ENCODE peak calls at places on chromosome 1, in four cellular contexts. N, I, B and L are unnamed samples.

GRCh38 chr1:53112271-53112774 is 30.1 kb downstream of the SLC1A7 start:
- DNase-seq in B (peak), N (no peak), I (peak), L (no peak)

GRCh38 chr1:85347908-85348307 is 71.5 kb upstream of the BCL10 start:
- DNase-seq in B (no peak), I (no peak), N (no peak), L (no peak)

GRCh38 chr1:9872430-9873165 is 37.5 kb downstream of the CTNNBIP1 start:
- DNase-seq in N (no peak), B (no peak), I (no peak), L (no peak)

GRCh38 chr1:228555074-228555989 is 68.2 kb downstream of the RNF187 start:
- DNase-seq in N (no peak), I (peak), B (peak), L (peak)

GRCh38 chr1:77948841-77949424 is 29.9 kb downstream of the FUBP1 start:
- DNase-seq in N (no peak), B (peak), I (peak), L (peak)

GRCh38 chr1:85578321-85579295 is 2.0 kb upstream of the CCN1 start:
- DNase-seq in B (peak), N (no peak), I (peak), L (no peak)

GRCh38 chr1:229641306-229641705 is 15.3 kb downstream of the URB2 start:
- DNase-seq in B (no peak), N (no peak), I (no peak), L (no peak)

GRCh38 chr1:8329439-8329838 is 11.5 kb downstream of the SLC45A1 start:
- DNase-seq in B (no peak), N (no peak), I (no peak), L (no peak)

GRCh38 chr1:40870135-40870728 is 8.1 kb upstream of the CITED4 start:
- DNase-seq in N (no peak), B (no peak), I (no peak), L (no peak)

GRCh38 chr1:110412576-110412975 is 5.1 kb upstream of the LAMTOR5 start:
- DNase-seq in B (peak), I (peak), N (peak), L (peak)
- TF ChIP-seq MYC in B (no peak), I (no peak), N (peak), L (no peak)

DNA sequence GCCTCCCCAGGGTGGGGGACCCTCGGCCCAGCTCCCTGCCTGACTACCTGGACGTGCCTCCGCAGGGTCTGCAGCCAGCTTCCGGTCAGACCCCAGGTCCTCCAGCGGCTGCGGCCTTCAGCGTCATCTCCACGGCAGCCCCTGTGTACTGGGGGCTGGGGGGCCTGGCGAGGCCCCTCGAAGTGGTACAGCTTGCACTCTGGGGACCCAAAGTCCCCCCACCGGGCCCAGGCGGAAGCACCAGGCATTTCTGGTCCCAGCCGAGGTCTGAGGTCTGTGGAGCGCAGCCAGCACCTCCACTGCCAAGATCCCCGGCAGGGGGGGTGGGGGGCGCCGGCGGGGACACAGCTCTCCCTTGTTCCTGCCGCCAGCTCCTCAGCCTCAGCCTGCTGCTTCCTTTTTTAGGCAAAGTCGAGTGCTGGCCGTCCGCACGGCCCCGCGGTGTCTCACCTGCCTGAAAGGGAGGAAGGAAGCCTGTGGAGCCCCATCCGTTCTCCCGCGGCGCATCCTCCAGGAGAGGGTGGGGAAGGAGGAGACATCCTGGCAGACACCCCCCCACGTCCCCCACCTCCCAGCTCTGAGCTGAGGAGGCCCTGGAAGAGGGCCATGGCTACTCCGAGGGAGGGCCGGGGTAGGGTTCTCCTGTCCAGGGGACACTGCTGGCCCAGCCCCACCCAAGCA is 1.2 kb upstream of the VWA1 start:
- DNase-seq in I (no peak), N (peak), B (peak), L (no peak)
- TF ChIP-seq MYC in I (no peak), N (no peak), B (no peak), L (no peak)

GRCh38 chr1:193325771-193326170 is 139.4 kb upstream of the B3GALT2 start:
- DNase-seq in N (no peak), B (no peak), I (no peak), L (no peak)
- TF ChIP-seq MYC in N (no peak), B (no peak), I (no peak), L (no peak)

DNA sequence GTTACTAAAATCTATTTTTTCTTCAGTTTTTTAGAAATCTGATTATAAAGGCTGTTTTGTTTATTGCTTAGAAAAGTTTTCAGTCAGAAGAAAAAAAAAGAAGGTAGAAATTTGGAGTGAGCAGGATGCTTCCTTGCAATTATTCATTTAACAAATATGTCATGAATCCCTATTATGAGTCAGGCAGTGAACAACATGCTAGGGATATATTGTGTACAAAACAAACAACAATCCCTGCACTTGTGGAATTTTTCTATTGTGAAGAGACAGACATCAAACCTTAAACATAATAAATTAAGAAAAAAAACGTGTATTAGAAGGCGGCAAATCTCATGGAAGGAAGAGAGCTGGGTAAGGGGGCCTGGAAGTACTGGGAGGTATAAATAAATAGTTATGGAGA is 664.1 kb upstream of the CAMK1G start:
- DNase-seq in N (no peak), I (no peak), B (no peak), L (no peak)
- TF ChIP-seq MYC in N (no peak), I (no peak), B (no peak), L (no peak)

GRCh38 chr1:224789311-224789710 is 140.2 kb upstream of the DNAH14 start:
- DNase-seq in N (no peak), B (no peak), I (no peak), L (no peak)

GRCh38 chr1:224783006-224783651 is 146.3 kb upstream of the DNAH14 start:
- DNase-seq in N (no peak), I (no peak), B (peak), L (peak)

GRCh38 chr1:224784606-224785328 is 144.7 kb upstream of the DNAH14 start:
- DNase-seq in B (no peak), N (no peak), I (no peak), L (peak)

GRCh38 chr1:224785622-224786021 is 143.9 kb upstream of the DNAH14 start:
- DNase-seq in N (no peak), B (no peak), I (no peak), L (no peak)

GRCh38 chr1:224786533-224787249 is 142.8 kb upstream of the DNAH14 start:
- DNase-seq in I (no peak), N (no peak), B (no peak), L (peak)
- TF ChIP-seq MYC in I (no peak), N (no peak), B (no peak), L (no peak)

GRCh38 chr1:15994081-15994480 is 10.0 kb upstream of the SRARP start:
- DNase-seq in B (no peak), I (no peak), N (no peak), L (no peak)
- TF ChIP-seq MYC in B (no peak), I (no peak), N (no peak), L (no peak)